ENCODE peak calls at places on chromosomes 3 and 15, in nine cellular contexts. Q is AG04449; A is GM12865; E is tibial nerve; Y is H1; H is naive thymus-derived CD4-positive, alpha-beta T cell; U is upper lobe of right lung; R is testis; I is suprapubic skin. L is an unnamed sample.

GRCh38 chr3:191356586-191357439 is 26.5 kb upstream of the UTS2B start:
- DNase-seq in Q (peak; percentile 75), A (no peak), E (no peak), Y (no peak), H (no peak), U (no peak), R (peak; percentile 21), I (no peak), L (no peak)

GRCh38 chr15:69929905-69930630 is 167.6 kb downstream of the TLE3 start:
- DNase-seq in Q (no peak), A (no peak), E (no peak), Y (peak; percentile 6), H (no peak), U (no peak), R (no peak), I (no peak), L (no peak)

GRCh38 chr3:13022348-13023250 is 50.6 kb downstream of the IQSEC1 start:
- DNase-seq in Q (peak; percentile 24), A (peak; percentile 58), E (peak; percentile 53), Y (peak; percentile 64), H (no peak), U (no peak), R (peak; percentile 53), I (peak; percentile 87), L (no peak)

GRCh38 chr15:78345726-78346125 is 5.6 kb downstream of the CRABP1 start:
- DNase-seq in Q (no peak), A (no peak), E (no peak), Y (no peak), H (no peak), U (no peak), R (no peak), I (no peak), L (no peak)

GRCh38 chr3:76134166-76134565 is 348.8 kb upstream of the ZNF717 start:
- DNase-seq in Q (no peak), A (no peak), E (no peak), Y (no peak), H (no peak), U (no peak), R (no peak), I (no peak), L (no peak)

GRCh38 chr15:101133751-101134261 is 118.0 kb downstream of the CHSY1 start:
- DNase-seq in Q (no peak), A (no peak), E (no peak), Y (no peak), H (no peak), U (no peak), R (no peak), I (no peak), L (no peak)

GRCh38 chr15:35090104-35090807 is 5.2 kb upstream of the NANOGP8 start:
- DNase-seq in Q (no peak), A (no peak), E (no peak), Y (no peak), H (no peak), U (no peak), R (no peak), I (no peak), L (no peak)

GRCh38 chr3:114942773-114943172 is 204.3 kb downstream of the ZBTB20 start:
- DNase-seq in Q (no peak), A (peak; percentile 5), E (no peak), Y (no peak), H (no peak), U (no peak), R (no peak), I (no peak), L (no peak)

GRCh38 chr15:77020348-77021087 is 25.6 kb downstream of the PSTPIP1 start:
- DNase-seq in Q (no peak), A (no peak), E (no peak), Y (no peak), H (no peak), U (no peak), R (no peak), I (no peak), L (no peak)

GRCh38 chr3:144491333-144491732 is 519.7 kb downstream of the DIPK2A start:
- DNase-seq in Q (no peak), A (no peak), E (no peak), Y (no peak), H (no peak), U (no peak), R (no peak), I (no peak), L (no peak)

GRCh38 chr3:115062009-115062408 is 85.1 kb downstream of the ZBTB20 start:
- DNase-seq in Q (no peak), A (no peak), E (no peak), Y (no peak), H (no peak), U (no peak), R (no peak), I (no peak), L (peak; percentile 28)

GRCh38 chr3:182092662-182093262 is 381.0 kb downstream of the SOX2 start:
- DNase-seq in Q (no peak), A (no peak), E (no peak), Y (no peak), H (no peak), U (no peak), R (no peak), I (no peak), L (no peak)

GRCh38 chr3:53802256-53802880 is 43.9 kb downstream of the CHDH start:
- DNase-seq in Q (no peak), A (no peak), E (no peak), Y (no peak), H (no peak), U (peak; percentile 40), R (no peak), I (no peak), L (no peak)

GRCh38 chr3:71718069-71718468 is 7.1 kb downstream of the EIF4E3 start:
- DNase-seq in Q (no peak), A (no peak), E (no peak), Y (no peak), H (no peak), U (no peak), R (no peak), I (no peak), L (no peak)

GRCh38 chr3:56915969-56916586 is 114.3 kb upstream of the ARHGEF3 start:
- DNase-seq in Q (no peak), A (peak; percentile 79), E (no peak), Y (no peak), H (peak; percentile 76), U (no peak), R (no peak), I (peak; percentile 67), L (no peak)

GRCh38 chr3:180570238-180570637 is 31.7 kb upstream of the TTC14 start:
- DNase-seq in Q (no peak), A (no peak), E (no peak), Y (no peak), H (no peak), U (no peak), R (no peak), I (no peak), L (no peak)
- H3K4me3 ChIP-seq in Q (no peak overlapping the region), A (no peak overlapping the region), E (no peak overlapping the region), Y (no peak overlapping the region), H (no peak overlapping the region), U (no peak overlapping the region), R (no peak overlapping the region), I (no peak overlapping the region), L (no peak overlapping the region)

GRCh38 chr15:74253276-74253921 is 17.3 kb downstream of the CCDC33 start:
- DNase-seq in Q (no peak), A (peak; percentile 27), E (no peak), Y (no peak), H (no peak), U (no peak), R (no peak), I (no peak), L (no peak)
- H3K4me3 ChIP-seq in Q (no peak overlapping the region), A (no peak overlapping the region), E (no peak overlapping the region), Y (no peak overlapping the region), H (no peak overlapping the region), U (no peak overlapping the region), R (no peak overlapping the region), I (no peak overlapping the region), L (no peak overlapping the region)

DNA sequence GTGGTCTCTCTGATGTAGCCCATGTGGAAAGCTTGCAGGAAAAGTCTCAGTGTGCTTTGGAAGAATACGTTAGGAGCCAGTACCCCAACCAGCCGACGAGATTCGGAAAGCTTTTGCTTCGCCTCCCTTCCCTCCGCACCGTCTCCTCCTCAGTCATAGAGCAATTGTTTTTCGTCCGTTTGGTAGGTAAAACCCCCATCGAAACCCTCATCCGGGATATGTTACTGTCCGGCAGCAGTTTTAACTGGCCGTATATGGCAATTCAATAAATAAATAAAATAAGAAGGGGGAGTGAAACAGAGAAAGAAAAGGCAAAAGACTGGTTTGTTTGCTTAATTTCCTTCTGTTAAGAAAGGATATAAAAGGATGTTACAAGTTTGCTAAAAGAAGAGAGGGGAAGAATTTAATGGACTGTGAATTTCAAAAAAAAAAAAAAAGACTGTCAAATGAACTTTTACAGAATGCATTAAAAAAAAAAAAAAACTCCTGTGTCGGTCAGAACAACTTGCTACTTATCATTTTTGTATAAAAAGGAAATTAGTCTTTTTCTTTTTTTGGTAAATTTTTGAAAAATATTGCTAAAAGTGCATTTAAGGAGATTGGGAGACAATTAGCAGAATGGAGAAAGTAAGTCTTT is 7.0 kb downstream of the NR2F2 start:
- DNase-seq in Q (no peak), A (no peak), E (no peak), Y (no peak), H (no peak), U (no peak), R (no peak), I (no peak), L (no peak)
- H3K4me3 ChIP-seq in Q (peak overlapping the region; percentile 96), A (no peak overlapping the region), E (peak overlapping the region; percentile 75), Y (no peak overlapping the region), H (no peak overlapping the region), U (peak overlapping the region; percentile 56), R (peak overlapping the region; percentile 82), I (peak overlapping the region; percentile 71), L (no peak overlapping the region)

GRCh38 chr3:16840111-16840444 is 44.7 kb upstream of the PLCL2 start:
- DNase-seq in Q (no peak), A (no peak), E (no peak), Y (no peak), H (no peak), U (no peak), R (no peak), I (no peak), L (no peak)

GRCh38 chr3:16837602-16838001 is 47.2 kb upstream of the PLCL2 start:
- DNase-seq in Q (no peak), A (no peak), E (no peak), Y (peak; percentile 46), H (no peak), U (no peak), R (no peak), I (no peak), L (peak; percentile 31)

GRCh38 chr3:16836505-16837237 is 48.1 kb upstream of the PLCL2 start:
- DNase-seq in Q (no peak), A (no peak), E (no peak), Y (no peak), H (no peak), U (no peak), R (no peak), I (no peak), L (no peak)

GRCh38 chr3:16839271-16840110 is 45.3 kb upstream of the PLCL2 start:
- DNase-seq in Q (no peak), A (no peak), E (no peak), Y (no peak), H (no peak), U (no peak), R (no peak), I (no peak), L (no peak)

DNA sequence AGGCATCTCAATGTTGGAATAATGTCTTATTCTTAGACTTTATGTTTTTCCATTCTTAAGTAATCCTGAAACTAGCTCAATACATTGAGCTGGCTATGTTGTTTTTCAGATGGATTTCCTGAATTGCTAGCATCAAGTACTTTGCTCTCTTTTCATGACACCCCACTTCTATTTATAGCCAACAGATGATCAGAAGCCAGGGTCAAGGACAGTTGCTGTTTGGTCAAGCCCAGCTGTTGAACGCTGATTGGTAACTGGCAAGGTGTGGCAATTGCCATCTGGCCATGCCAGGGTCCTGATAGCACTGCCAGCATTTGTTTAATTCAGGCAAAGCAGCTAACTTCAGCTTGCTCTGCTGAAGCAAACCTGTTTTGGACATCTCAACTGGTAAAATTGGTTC is 46.2 kb upstream of the PLCL2 start:
- DNase-seq in Q (no peak), A (peak; percentile 42), E (no peak), Y (no peak), H (no peak), U (no peak), R (no peak), I (no peak), L (peak; percentile 80)
- H3K4me3 ChIP-seq in Q (no peak overlapping the region), A (no peak overlapping the region), E (no peak overlapping the region), Y (no peak overlapping the region), H (no peak overlapping the region), U (no peak overlapping the region), R (no peak overlapping the region), I (no peak overlapping the region), L (no peak overlapping the region)

L was measured in body of pancreas.